ENCODE peak calls at places on chromosomes 4 and X, in five cellular contexts. L is A549, R is IMR-90, S is Peyer's patch, O is transverse colon. D is an unnamed sample. For H3K4me1, the result is how much of the 10 kb centered on the place peaks cover.

GRCh38 chr4:65416875-65417274 is 253.4 kb downstream of the EPHA5 start:
- DNase-seq in L (peak), R (no peak), S (no peak), O (peak), D (no peak)

GRCh38 chr4:67380154-67380553 is 165.1 kb downstream of the CENPC start:
- DNase-seq in L (no peak), R (no peak), S (no peak), O (no peak), D (no peak)

GRCh38 chr4:91837608-91838029 is 466.1 kb upstream of the GRID2 start:
- DNase-seq in L (peak), R (no peak), S (no peak), O (no peak), D (no peak)

GRCh38 chr4:180057198-180057821 is 2185.9 kb upstream of the TENM3 start:
- DNase-seq in L (peak), R (no peak), S (no peak), O (no peak), D (no peak)

GRCh38 chr4:38664704-38665401 is 854 bp downstream of the KLF3 start:
- DNase-seq in L (peak), R (peak), S (peak), O (peak), D (no peak)

GRCh38 chr4:158667651-158668198 is 4.0 kb downstream of the C4orf46 start:
- DNase-seq in L (peak), R (peak), S (no peak), O (peak), D (no peak)

GRCh38 chr4:113674251-113674650 is 87.3 kb downstream of the CAMK2D start:
- DNase-seq in L (no peak), R (no peak), S (no peak), O (peak), D (no peak)

GRCh38 chr4:101287332-101287731 is 60.0 kb downstream of the PPP3CA start:
- DNase-seq in L (no peak), R (no peak), S (no peak), O (no peak), D (no peak)

GRCh38 chr4:8378776-8379175 is 61.7 kb downstream of the ACOX3 start:
- DNase-seq in L (no peak), R (no peak), S (no peak), O (no peak), D (no peak)

GRCh38 chrX:150201841-150202240 is 161.3 kb upstream of the MAMLD1 start:
- DNase-seq in L (no peak), R (no peak), S (no peak), O (no peak), D (no peak)

GRCh38 chrX:120468825-120469525 is at the start of gene LAMP2:
- DNase-seq in L (peak), R (peak), S (peak), O (peak), D (peak)

GRCh38 chr4:128553665-128554515 is 255.6 kb upstream of the JADE1 start:
- DNase-seq in L (peak), R (no peak), S (no peak), O (no peak), D (no peak)

GRCh38 chr4:113978561-113979156 is 788 bp downstream of the ARSJ start:
- DNase-seq in L (peak), R (peak), S (no peak), O (no peak), D (no peak)

GRCh38 chr4:152693875-152694274 is 14.1 kb upstream of the TMEM154 start:
- DNase-seq in L (no peak), R (no peak), S (no peak), O (no peak), D (no peak)

GRCh38 chrX:137684591-137684990 is 118.7 kb downstream of the ZIC3 start:
- DNase-seq in L (no peak), R (no peak), S (no peak), O (no peak), D (no peak)

GRCh38 chr4:74223801-74224200 is 65.9 kb downstream of the MTHFD2L start:
- DNase-seq in L (no peak), R (peak), S (no peak), O (no peak), D (no peak)

GRCh38 chr4:186946682-186947294 is 223.1 kb upstream of the FAT1 start:
- DNase-seq in L (peak), R (peak), S (peak), O (peak), D (no peak)

GRCh38 chr4:184994623-184995010 is 23.7 kb upstream of the HELT start:
- DNase-seq in L (no peak), R (no peak), S (no peak), O (no peak), D (no peak)

GRCh38 chr4:159762672-159763071 is 659.8 kb downstream of the RAPGEF2 start:
- DNase-seq in L (no peak), R (no peak), S (no peak), O (no peak), D (no peak)

GRCh38 chr4:140971077-140971792 is 162.0 kb downstream of the RNF150 start:
- DNase-seq in L (no peak), R (no peak), S (no peak), O (no peak), D (no peak)

DNA sequence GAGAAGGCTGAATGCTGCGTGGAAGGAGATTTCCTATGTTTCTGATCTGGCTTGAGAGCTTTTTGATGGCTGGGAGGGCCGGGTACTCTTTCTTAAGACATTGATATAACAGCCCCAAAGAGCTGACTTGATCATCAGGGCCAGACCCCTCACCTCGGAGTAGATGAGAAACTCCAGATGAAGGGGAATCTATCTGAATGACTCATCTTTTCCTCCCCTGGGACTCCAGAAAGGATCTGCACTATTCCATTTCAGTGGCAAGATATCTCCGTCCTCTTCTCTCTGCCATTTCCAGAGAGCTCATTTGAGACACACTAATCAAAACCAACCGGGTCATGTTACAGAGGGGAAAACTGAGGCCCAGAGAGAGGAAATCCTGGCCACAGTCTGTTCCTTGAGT is 92.9 kb upstream of the MSX1 start:
- DNase-seq in L (no peak), R (no peak), S (no peak), O (no peak), D (no peak)
- H3K4me1 ChIP-seq in L (under half), R (under half), S (under half), O (under half), D (under half)

DNA sequence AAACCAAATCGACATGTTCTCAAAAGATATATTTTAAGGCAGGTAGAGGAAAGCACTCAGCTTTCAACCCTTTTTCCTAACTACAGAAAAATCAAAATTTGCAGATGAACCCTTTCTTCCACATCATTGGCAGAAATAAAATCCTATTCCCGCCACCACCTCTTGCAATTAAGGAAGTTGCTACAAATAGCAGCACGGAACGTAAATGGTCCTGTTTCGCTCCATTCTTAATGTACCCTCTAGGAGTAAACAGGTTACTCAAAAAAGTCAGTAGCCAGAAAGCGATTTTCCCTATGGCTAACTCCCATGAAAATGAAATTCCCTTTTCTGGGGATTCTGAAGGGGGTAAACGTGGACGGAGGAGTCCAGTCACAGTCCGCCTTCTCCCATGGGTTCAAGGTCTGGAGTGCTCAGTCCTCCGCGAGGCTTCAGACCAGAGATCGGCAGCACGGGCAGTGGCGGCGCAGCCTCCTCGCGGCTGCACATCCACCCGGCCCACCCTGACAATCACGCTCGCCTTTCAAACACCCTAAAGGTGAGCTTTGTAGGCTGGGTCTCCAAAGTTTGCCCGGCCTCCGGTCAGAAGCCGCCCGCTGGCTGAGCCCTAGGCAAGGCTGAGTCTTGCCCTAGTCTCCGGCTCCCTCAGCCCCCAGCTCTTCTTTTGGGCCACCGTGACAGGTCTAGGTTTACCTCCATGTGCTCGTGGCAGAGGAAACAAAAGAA is 1.8 kb downstream of the ATP11C start:
- DNase-seq in L (peak), R (no peak), S (peak), O (peak), D (no peak)
- TF ChIP-seq POLR2A in L (no peak), R (no peak), S (no peak), O (no peak), D (no peak)

DNA sequence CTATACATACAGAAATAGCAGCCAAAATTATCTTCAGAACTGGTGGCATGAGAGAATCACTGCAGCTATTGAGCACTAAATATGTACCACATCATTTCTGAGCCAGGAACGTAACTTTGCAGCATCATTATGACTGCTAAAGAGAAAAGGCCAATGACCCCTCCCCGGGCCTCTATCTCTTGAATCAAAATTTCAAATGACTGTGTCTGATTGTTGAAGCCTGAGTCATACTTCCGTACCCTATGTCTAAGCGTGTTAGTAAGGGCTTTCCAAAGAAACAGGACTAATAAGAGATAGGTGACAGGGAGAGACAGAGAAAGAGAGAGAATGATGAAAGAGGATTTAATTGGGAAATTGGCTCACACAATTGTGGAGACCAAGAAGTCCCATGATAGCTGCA is 445.5 kb upstream of the SPANXN1 start:
- DNase-seq in L (no peak), R (no peak), S (no peak), O (no peak), D (no peak)
- TF ChIP-seq CTCF in L (no peak), R (no peak), S (no peak), O (no peak), D (no peak)

DNA sequence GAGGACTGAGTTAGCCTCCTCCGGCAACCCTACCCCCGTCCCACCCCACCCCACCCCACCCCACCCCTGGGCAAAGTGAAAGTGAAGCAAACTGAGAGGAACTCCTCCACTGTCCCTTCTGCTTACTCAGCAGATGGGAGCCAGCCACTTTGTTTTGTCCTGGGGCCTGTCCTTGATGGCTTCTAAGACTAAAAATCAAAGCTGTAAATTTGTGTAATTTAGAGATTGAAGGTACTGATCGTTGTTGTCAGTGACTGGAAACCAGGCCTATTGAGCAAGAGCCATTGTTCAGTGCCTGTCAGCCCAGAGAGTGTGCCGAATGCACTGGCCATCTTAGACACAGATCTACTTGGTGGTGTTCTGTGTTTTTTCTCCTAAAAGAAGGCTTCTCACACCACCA is 161.9 kb downstream of the CBR4 start:
- DNase-seq in L (no peak), R (no peak), S (no peak), O (no peak), D (no peak)
- H3K4me1 ChIP-seq in L (under half), R (under half), S (under half), O (half or more), D (under half)

DNA sequence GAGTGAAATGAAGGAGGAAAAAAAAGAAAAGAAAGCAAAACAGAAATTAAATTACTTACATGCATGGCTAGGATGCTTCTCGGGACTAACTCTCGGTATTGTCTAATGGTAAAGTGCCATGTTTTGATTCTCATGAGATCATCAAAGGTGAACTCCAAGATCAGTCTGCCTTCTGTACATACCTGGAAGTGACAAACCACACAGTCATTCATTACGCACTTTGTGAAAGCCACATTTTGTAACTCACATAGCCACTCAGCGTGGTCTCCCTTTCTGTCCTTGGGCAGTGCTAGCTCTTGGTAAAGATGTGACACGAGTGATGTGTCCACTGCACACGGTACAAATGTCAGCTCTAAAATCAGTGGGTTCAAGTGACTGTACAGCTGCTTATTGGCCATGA is 309.8 kb downstream of the LDB2 start:
- DNase-seq in L (no peak), R (no peak), S (no peak), O (no peak), D (no peak)
- TF ChIP-seq POLR2A in L (no peak), R (no peak), S (no peak), O (no peak), D (no peak)

GRCh38 chrX:103629295-103630170 is 758 bp downstream of the TCEAL1 start:
- DNase-seq in L (peak), R (peak), S (peak), O (peak), D (no peak)
- TF ChIP-seq CTCF in L (peak), R (peak), S (no peak), O (peak), D (peak)

GRCh38 chr4:143352052-143352451 is 15.4 kb downstream of the GAB1 start:
- DNase-seq in L (no peak), R (no peak), S (no peak), O (peak), D (no peak)

GRCh38 chr4:143353797-143354196 is 17.1 kb downstream of the GAB1 start:
- DNase-seq in L (no peak), R (no peak), S (no peak), O (no peak), D (no peak)

GRCh38 chr4:143354990-143355389 is 18.3 kb downstream of the GAB1 start:
- DNase-seq in L (no peak), R (no peak), S (no peak), O (no peak), D (no peak)

GRCh38 chr4:143351149-143351691 is 14.5 kb downstream of the GAB1 start:
- DNase-seq in L (no peak), R (no peak), S (no peak), O (no peak), D (no peak)

DNA sequence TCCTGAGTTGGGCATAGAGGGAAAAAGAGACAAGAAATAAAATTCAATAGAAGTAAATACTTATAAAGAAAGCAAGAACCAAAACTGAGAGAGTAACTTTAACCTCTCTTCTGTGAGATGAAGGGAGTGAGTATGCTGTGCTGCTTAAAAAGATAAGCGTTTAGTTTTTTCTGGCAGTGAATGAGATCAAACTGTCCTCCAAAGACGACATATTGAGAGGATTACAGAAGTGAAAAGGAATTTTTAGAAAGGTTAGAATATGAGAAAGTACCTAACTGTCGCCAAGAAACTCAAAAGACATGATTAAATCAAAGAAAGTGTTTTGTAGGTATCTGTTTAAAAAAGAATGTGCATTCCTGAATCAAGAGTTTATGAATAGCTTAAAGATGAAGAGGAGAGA is 16.0 kb downstream of the GAB1 start:
- DNase-seq in L (no peak), R (no peak), S (no peak), O (no peak), D (no peak)
- H3K4me1 ChIP-seq in L (under half), R (under half), S (under half), O (half or more), D (half or more)

D was measured in esophagus squamous epithelium.